ENCODE peak calls at places on chromosome 5, in four cellular contexts. T, Y, C and Q are unnamed samples.
A peak's percentile ranks its signal among the peaks of the same experiment; 100 is the strongest.

GRCh38 chr5:61910771-61911170 is 395.2 kb upstream of the KIF2A start:
- DNase-seq in Y (no peak), C (no peak), T (no peak), Q (no peak)

GRCh38 chr5:66469684-66470083 is 126.5 kb upstream of the MAST4 start:
- DNase-seq in C (no peak), Y (no peak), T (no peak), Q (no peak)

GRCh38 chr5:164175083-164175482 is 669.7 kb downstream of the MAT2B start:
- DNase-seq in Y (no peak), T (no peak), C (no peak), Q (peak; percentile 70)

GRCh38 chr5:58016329-58016728 is 443.6 kb downstream of the PLK2 start:
- DNase-seq in T (no peak), C (no peak), Y (no peak), Q (peak; percentile 0)

GRCh38 chr5:154456540-154456939 is 10.7 kb downstream of the SAP30L start:
- DNase-seq in T (no peak), Y (no peak), C (no peak), Q (no peak)

GRCh38 chr5:41408676-41409443 is 101.5 kb downstream of the PLCXD3 start:
- DNase-seq in T (no peak), C (no peak), Y (no peak), Q (peak; percentile 74)

GRCh38 chr5:60260658-60261057 is 367.1 kb upstream of the PDE4D start:
- DNase-seq in Y (no peak), C (no peak), T (no peak), Q (no peak)

GRCh38 chr5:1479581-1480188 is 34.4 kb upstream of the SLC6A3 start:
- DNase-seq in Y (peak; percentile 81), T (peak; percentile 27), C (no peak), Q (peak; percentile 36)

GRCh38 chr5:89260254-89260653 is 377.3 kb upstream of the MEF2C start:
- DNase-seq in T (no peak), Y (no peak), C (no peak), Q (peak; percentile 40)

GRCh38 chr5:65480306-65480865 is 1.3 kb downstream of the ADAMTS6 start:
- DNase-seq in C (peak; percentile 24), Y (peak; percentile 11), T (peak; percentile 91), Q (peak; percentile 93)

GRCh38 chr5:37370864-37371726 is at the start of gene NUP155:
- DNase-seq in Y (peak; percentile 97), T (peak; percentile 94), C (peak; percentile 87), Q (peak; percentile 95)

GRCh38 chr5:146369691-146370090 is 31.1 kb downstream of the POU4F3 start:
- DNase-seq in T (no peak), Y (no peak), C (no peak), Q (peak; percentile 53)

GRCh38 chr5:159316519-159317383 is 13.5 kb downstream of the IL12B start:
- DNase-seq in C (no peak), Y (peak; percentile 24), T (peak; percentile 51), Q (peak; percentile 67)

GRCh38 chr5:154749496-154749895 is 5.7 kb upstream of the LARP1 start:
- DNase-seq in C (no peak), Y (no peak), T (no peak), Q (no peak)

GRCh38 chr5:463952-464351 is 21.0 kb downstream of the EXOC3 start:
- DNase-seq in C (no peak), T (no peak), Y (no peak), Q (no peak)

GRCh38 chr5:170508036-170508435 is 4.2 kb downstream of the KCNIP1 start:
- DNase-seq in Y (no peak), T (no peak), C (no peak), Q (no peak)

GRCh38 chr5:140043508-140043872 is 391 bp upstream of the NRG2 start:
- DNase-seq in Y (peak; percentile 20), C (no peak), T (no peak), Q (no peak)

GRCh38 chr5:91430949-91431348 is 47.8 kb upstream of the ARRDC3 start:
- DNase-seq in T (no peak), C (no peak), Y (no peak), Q (no peak)

GRCh38 chr5:156208271-156208670 is 118.7 kb upstream of the SGCD start:
- DNase-seq in C (no peak), Y (no peak), T (no peak), Q (peak; percentile 33)

GRCh38 chr5:74028406-74028805 is 402.4 kb downstream of the ARHGEF28 start:
- DNase-seq in Y (no peak), C (no peak), T (no peak), Q (peak; percentile 18)

GRCh38 chr5:56386046-56386445 is 152.9 kb upstream of the ANKRD55 start:
- DNase-seq in T (no peak), Y (no peak), C (no peak), Q (no peak)

GRCh38 chr5:125559296-125559695 is 812.9 kb upstream of the ZNF608 start:
- DNase-seq in T (peak; percentile 99), C (no peak), Y (no peak), Q (peak; percentile 99)

GRCh38 chr5:154059039-154059430 is 20.3 kb downstream of the MFAP3 start:
- DNase-seq in C (no peak), T (no peak), Y (no peak), Q (no peak)

GRCh38 chr5:156052697-156053455 is 274.1 kb upstream of the SGCD start:
- DNase-seq in Y (no peak), C (no peak), T (no peak), Q (no peak)

GRCh38 chr5:75037106-75037505 is 15.3 kb downstream of the GCNT4 start:
- DNase-seq in Y (no peak), T (peak; percentile 12), C (no peak), Q (peak; percentile 93)

GRCh38 chr5:43685271-43685950 is 82.4 kb downstream of the NNT start:
- DNase-seq in Y (no peak), T (no peak), C (no peak), Q (peak; percentile 65)

DNA sequence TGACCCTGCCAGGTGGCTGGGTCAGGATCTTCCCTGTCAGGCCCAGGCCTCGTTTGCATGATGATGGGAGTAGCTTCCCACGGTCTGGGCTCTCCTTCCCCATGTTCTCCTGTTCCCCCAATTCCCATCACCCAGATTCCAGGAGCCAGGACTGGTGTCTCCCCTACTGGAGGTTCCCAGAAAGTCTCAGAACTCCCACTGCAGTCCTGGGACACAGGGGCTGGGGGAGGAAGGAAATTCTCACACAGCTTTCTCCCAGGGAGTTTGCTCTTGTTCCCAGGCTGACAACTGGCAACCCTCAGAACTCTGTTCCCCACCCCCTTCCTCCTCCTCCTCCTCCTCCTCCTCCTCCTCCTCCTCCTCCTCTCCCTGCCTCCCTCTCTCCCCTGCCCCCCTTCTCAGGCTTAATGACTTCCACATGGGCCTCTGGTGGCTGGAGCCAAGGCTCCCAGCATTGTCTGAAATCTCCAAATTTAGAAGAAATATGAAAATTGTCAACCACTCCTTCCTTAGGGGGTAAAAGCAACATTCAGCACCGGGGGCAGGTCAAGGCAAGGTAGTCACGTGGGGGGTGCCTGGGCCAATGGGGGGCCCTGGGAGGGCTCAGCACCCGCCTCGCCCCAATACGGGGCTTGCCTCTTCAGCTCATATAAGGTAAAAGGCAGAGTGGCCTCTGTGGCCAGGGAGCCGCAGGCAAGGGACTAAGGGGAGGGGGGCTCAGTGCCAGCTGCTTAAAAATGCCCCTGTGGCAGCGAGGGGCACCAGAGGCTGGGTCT is 27.3 kb upstream of the IL17B start:
- DNase-seq in Y (peak; percentile 60), C (no peak), T (no peak), Q (peak; percentile 94)
- TF ChIP-seq FOS in Y (no peak), C (no peak), T (no peak), Q (peak; percentile 43)

DNA sequence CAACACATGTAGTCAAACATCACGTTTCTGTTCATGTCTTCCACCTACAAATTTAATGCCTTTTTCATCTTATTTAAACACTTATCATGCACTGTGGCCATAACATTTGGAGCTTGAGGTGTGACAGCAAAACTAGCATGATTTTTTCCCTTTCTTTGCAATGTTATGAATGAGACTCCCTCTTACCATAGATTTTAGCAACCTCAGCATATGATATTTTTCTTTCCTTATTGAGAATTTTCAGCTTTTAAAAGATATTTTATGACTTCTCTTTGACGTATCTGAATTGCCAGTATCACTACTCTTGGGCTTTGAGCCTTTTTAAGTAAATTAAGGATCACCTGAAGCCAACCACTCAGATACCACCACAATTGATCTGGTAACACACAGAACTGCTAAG is 32.7 kb upstream of the ISOC1 start:
- DNase-seq in T (no peak), Y (no peak), C (no peak), Q (no peak)
- TF ChIP-seq FOS in T (no peak), Y (no peak), C (no peak), Q (no peak)

GRCh38 chr5:27171696-27172362 is 133.4 kb upstream of the CDH9 start:
- DNase-seq in C (no peak), Y (no peak), T (no peak), Q (no peak)
- TF ChIP-seq FOS in C (no peak), Y (no peak), T (no peak), Q (no peak)

GRCh38 chr5:168364151-168364661 is 72.8 kb downstream of the WWC1 start:
- DNase-seq in Y (no peak), C (no peak), T (no peak), Q (peak; percentile 80)
- TF ChIP-seq FOS in Y (no peak), C (no peak), T (no peak), Q (no peak)

GRCh38 chr5:33120671-33121070 is 320.1 kb upstream of the TARS1 start:
- DNase-seq in Y (no peak), T (no peak), C (no peak), Q (peak; percentile 90)
- TF ChIP-seq FOS in Y (no peak), T (no peak), C (no peak), Q (no peak)

GRCh38 chr5:178450121-178450631 is 140.0 kb downstream of the COL23A1 start:
- DNase-seq in C (no peak), Y (peak; percentile 34), T (no peak), Q (no peak)
- TF ChIP-seq FOS in C (no peak), Y (no peak), T (no peak), Q (no peak)

DNA sequence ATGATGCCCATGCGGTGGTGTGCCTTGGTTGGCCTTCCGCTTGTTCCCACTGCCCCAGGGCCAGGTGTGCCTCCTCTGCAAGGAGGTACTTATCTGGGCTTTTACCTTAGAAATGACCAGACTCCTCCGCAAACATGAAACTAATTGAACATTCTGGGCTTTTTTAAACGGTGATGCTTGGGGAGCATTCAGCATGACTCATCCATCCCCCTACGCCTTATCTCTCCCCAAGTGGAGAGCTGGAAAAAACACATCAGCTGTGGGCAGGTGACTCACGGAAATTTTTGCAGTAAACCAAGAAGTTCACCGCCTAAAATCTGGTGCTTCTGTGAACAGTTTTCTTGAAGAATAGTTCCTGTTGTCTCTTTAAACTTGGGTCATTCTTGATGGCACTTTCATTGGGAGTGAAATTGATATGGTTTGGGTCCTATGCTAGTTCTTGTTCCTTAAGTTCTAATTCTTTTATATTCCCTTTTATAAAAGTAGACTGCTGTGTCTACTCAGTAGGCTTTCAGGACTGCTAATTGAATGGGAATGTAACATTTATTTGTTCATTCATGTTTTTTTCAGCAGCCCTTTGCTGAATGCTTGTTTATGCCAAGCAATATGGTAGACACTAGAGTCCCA is 39.6 kb downstream of the SFXN1 start:
- DNase-seq in T (no peak), C (no peak), Y (peak; percentile 67), Q (peak; percentile 95)
- TF ChIP-seq FOS in T (no peak), C (no peak), Y (peak; percentile 83), Q (peak; percentile 98)

DNA sequence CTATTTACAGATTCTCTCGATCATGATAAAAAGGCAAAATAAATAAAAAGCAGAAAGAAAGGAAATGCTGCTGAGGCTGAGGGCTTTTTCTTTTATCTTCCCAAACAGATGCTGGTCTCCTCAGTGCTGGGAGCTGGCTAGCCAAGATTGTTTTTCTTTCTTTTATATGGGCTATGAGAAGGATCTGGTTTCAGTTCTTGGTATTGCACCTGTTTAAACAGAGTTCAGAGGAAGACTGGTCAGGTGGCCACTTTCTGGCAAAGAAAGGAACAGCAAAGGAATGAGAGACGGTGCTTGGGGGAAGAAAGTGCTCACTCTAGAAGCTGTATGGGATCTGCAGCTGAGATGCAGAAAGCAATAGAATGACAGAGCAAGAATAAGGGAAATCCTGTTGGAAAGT is 88.9 kb downstream of the SLF1 start:
- DNase-seq in T (peak; percentile 68), C (no peak), Y (no peak), Q (peak; percentile 45)
- TF ChIP-seq FOS in T (no peak), C (no peak), Y (no peak), Q (no peak)